ENCODE peak calls at places on chromosomes 5 and 9, in six cellular contexts. One of them, this sample, is unnamed. For H3K4me1, the result is how much of the 10 kb centered on the place peaks cover.

GRCh38 chr5:33891731-33892418 is at the start of gene ADAMTS12:
- DNase-seq in A549: no peak
- DNase-seq in mesenchymal stem cell: peak
- DNase-seq in gastrocnemius medialis: no peak
- DNase-seq in adrenal gland: peak
- DNase-seq in GM23248: peak
- DNase-seq in this sample: peak

GRCh38 chr9:86445636-86446035 is 91.4 kb upstream of the TUT7 start:
- DNase-seq in A549: no peak
- DNase-seq in mesenchymal stem cell: peak
- DNase-seq in gastrocnemius medialis: no peak
- DNase-seq in adrenal gland: no peak
- DNase-seq in GM23248: no peak
- DNase-seq in this sample: no peak

GRCh38 chr5:108371263-108371662 is 10.6 kb downstream of the FBXL17 start:
- DNase-seq in A549: no peak
- DNase-seq in mesenchymal stem cell: no peak
- DNase-seq in gastrocnemius medialis: no peak
- DNase-seq in adrenal gland: no peak
- DNase-seq in GM23248: no peak
- DNase-seq in this sample: no peak

GRCh38 chr9:97717866-97718265 is 20.7 kb upstream of the XPA start:
- DNase-seq in A549: no peak
- DNase-seq in mesenchymal stem cell: no peak
- DNase-seq in gastrocnemius medialis: no peak
- DNase-seq in adrenal gland: no peak
- DNase-seq in GM23248: no peak
- DNase-seq in this sample: no peak

GRCh38 chr5:17037751-17038150 is 101.7 kb upstream of the MYO10 start:
- DNase-seq in A549: no peak
- DNase-seq in mesenchymal stem cell: no peak
- DNase-seq in gastrocnemius medialis: no peak
- DNase-seq in adrenal gland: no peak
- DNase-seq in GM23248: peak
- DNase-seq in this sample: no peak

GRCh38 chr5:147451125-147451524 is 58.7 kb downstream of the DPYSL3 start:
- DNase-seq in A549: no peak
- DNase-seq in mesenchymal stem cell: no peak
- DNase-seq in gastrocnemius medialis: no peak
- DNase-seq in adrenal gland: no peak
- DNase-seq in GM23248: no peak
- DNase-seq in this sample: no peak

GRCh38 chr9:85575868-85576267 is 165.9 kb downstream of the AGTPBP1 start:
- DNase-seq in A549: no peak
- DNase-seq in mesenchymal stem cell: no peak
- DNase-seq in gastrocnemius medialis: no peak
- DNase-seq in adrenal gland: no peak
- DNase-seq in GM23248: no peak
- DNase-seq in this sample: no peak

GRCh38 chr5:128546658-128547281 is 8.7 kb upstream of the FBN2 start:
- DNase-seq in A549: no peak
- DNase-seq in mesenchymal stem cell: no peak
- DNase-seq in gastrocnemius medialis: no peak
- DNase-seq in adrenal gland: no peak
- DNase-seq in GM23248: no peak
- DNase-seq in this sample: no peak

GRCh38 chr9:98796364-98797101 is at the start of gene ANKS6:
- DNase-seq in A549: peak
- DNase-seq in mesenchymal stem cell: peak
- DNase-seq in gastrocnemius medialis: peak
- DNase-seq in adrenal gland: peak
- DNase-seq in GM23248: peak
- DNase-seq in this sample: peak

GRCh38 chr9:100324594-100325200 is 28.0 kb downstream of the TEX10 start:
- DNase-seq in A549: peak
- DNase-seq in mesenchymal stem cell: peak
- DNase-seq in gastrocnemius medialis: no peak
- DNase-seq in adrenal gland: no peak
- DNase-seq in GM23248: peak
- DNase-seq in this sample: peak

GRCh38 chr9:136353757-136354488 is 9.6 kb downstream of the DNLZ start:
- DNase-seq in A549: no peak
- DNase-seq in mesenchymal stem cell: no peak
- DNase-seq in gastrocnemius medialis: no peak
- DNase-seq in adrenal gland: no peak
- DNase-seq in GM23248: no peak
- DNase-seq in this sample: no peak

GRCh38 chr5:30804739-30805313 is 388.7 kb upstream of the CDH6 start:
- DNase-seq in A549: no peak
- DNase-seq in mesenchymal stem cell: no peak
- DNase-seq in gastrocnemius medialis: no peak
- DNase-seq in adrenal gland: no peak
- DNase-seq in GM23248: peak
- DNase-seq in this sample: peak

GRCh38 chr5:116577064-116577788 is 2.6 kb upstream of the SEMA6A start:
- DNase-seq in A549: no peak
- DNase-seq in mesenchymal stem cell: no peak
- DNase-seq in gastrocnemius medialis: no peak
- DNase-seq in adrenal gland: no peak
- DNase-seq in GM23248: no peak
- DNase-seq in this sample: no peak

GRCh38 chr9:35506359-35506758 is 16.4 kb downstream of the RUSC2 start:
- DNase-seq in A549: no peak
- DNase-seq in mesenchymal stem cell: no peak
- DNase-seq in gastrocnemius medialis: no peak
- DNase-seq in adrenal gland: no peak
- DNase-seq in GM23248: no peak
- DNase-seq in this sample: no peak

GRCh38 chr9:111232997-111233790 is 96.8 kb downstream of the OR2K2 start:
- DNase-seq in A549: no peak
- DNase-seq in mesenchymal stem cell: no peak
- DNase-seq in gastrocnemius medialis: no peak
- DNase-seq in adrenal gland: no peak
- DNase-seq in GM23248: no peak
- DNase-seq in this sample: no peak

DNA sequence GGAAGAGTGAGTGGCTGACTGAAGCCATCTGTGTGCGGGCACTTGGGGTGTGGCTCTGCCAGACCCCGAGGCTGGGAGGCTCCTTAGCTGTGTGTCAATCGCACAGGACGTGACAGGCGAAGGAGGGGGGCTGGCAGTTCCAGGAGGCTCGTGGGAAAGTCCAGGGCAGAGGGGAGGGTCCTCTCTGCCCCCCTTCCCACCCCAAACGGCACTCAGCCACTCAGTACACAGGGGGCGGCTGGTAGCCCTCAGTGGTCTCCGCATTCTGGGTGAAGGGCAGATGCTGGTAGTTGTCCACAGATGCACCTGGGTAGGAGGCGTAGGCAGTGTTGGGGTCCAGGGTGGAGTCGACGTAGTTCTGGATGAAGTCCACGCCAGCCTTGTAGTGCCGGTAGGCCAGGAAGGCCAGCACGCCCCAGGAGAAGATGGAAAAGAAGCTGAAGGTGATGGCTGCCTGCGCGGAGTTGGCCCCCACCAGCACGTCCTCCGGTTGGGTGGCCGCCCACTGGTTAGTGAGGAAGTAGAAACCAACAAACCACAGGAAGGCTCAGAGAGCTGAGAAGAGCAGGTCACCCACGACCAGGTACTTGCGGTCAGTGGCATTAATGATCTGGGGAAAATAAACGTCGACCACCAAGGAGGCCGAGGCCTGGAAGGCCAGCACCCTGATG is 85.4 kb upstream of the CEP78 start:
- DNase-seq in A549: no peak
- DNase-seq in mesenchymal stem cell: no peak
- DNase-seq in gastrocnemius medialis: no peak
- DNase-seq in adrenal gland: no peak
- DNase-seq in GM23248: no peak
- DNase-seq in this sample: no peak
- H3K4me3 ChIP-seq in A549: no peak
- H3K4me3 ChIP-seq in mesenchymal stem cell: no peak
- H3K4me3 ChIP-seq in gastrocnemius medialis: no peak
- H3K4me3 ChIP-seq in adrenal gland: no peak
- H3K4me3 ChIP-seq in GM23248: no peak
- H3K4me3 ChIP-seq in this sample: no peak

GRCh38 chr5:119339965-119340364 is 15.9 kb upstream of the TNFAIP8 start:
- DNase-seq in A549: no peak
- DNase-seq in mesenchymal stem cell: no peak
- DNase-seq in gastrocnemius medialis: no peak
- DNase-seq in adrenal gland: no peak
- DNase-seq in GM23248: no peak
- DNase-seq in this sample: no peak
- H3K4me1 ChIP-seq in A549: under half
- H3K4me1 ChIP-seq in mesenchymal stem cell: under half
- H3K4me1 ChIP-seq in gastrocnemius medialis: under half
- H3K4me1 ChIP-seq in adrenal gland: under half
- H3K4me1 ChIP-seq in GM23248: under half
- H3K4me1 ChIP-seq in this sample: under half

GRCh38 chr5:135067587-135067986 is 33.6 kb upstream of the PITX1 start:
- DNase-seq in A549: no peak
- DNase-seq in mesenchymal stem cell: no peak
- DNase-seq in gastrocnemius medialis: no peak
- DNase-seq in adrenal gland: no peak
- DNase-seq in GM23248: no peak
- DNase-seq in this sample: no peak
- H3K4me3 ChIP-seq in A549: no peak
- H3K4me3 ChIP-seq in mesenchymal stem cell: no peak
- H3K4me3 ChIP-seq in gastrocnemius medialis: no peak
- H3K4me3 ChIP-seq in adrenal gland: no peak
- H3K4me3 ChIP-seq in GM23248: no peak
- H3K4me3 ChIP-seq in this sample: no peak

GRCh38 chr9:137444106-137444790 is 3.1 kb upstream of the ENTPD8 start:
- DNase-seq in A549: no peak
- DNase-seq in mesenchymal stem cell: no peak
- DNase-seq in gastrocnemius medialis: no peak
- DNase-seq in adrenal gland: no peak
- DNase-seq in GM23248: no peak
- DNase-seq in this sample: no peak
- H3K4me1 ChIP-seq in A549: under half
- H3K4me1 ChIP-seq in mesenchymal stem cell: under half
- H3K4me1 ChIP-seq in gastrocnemius medialis: under half
- H3K4me1 ChIP-seq in adrenal gland: under half
- H3K4me1 ChIP-seq in GM23248: under half
- H3K4me1 ChIP-seq in this sample: under half

DNA sequence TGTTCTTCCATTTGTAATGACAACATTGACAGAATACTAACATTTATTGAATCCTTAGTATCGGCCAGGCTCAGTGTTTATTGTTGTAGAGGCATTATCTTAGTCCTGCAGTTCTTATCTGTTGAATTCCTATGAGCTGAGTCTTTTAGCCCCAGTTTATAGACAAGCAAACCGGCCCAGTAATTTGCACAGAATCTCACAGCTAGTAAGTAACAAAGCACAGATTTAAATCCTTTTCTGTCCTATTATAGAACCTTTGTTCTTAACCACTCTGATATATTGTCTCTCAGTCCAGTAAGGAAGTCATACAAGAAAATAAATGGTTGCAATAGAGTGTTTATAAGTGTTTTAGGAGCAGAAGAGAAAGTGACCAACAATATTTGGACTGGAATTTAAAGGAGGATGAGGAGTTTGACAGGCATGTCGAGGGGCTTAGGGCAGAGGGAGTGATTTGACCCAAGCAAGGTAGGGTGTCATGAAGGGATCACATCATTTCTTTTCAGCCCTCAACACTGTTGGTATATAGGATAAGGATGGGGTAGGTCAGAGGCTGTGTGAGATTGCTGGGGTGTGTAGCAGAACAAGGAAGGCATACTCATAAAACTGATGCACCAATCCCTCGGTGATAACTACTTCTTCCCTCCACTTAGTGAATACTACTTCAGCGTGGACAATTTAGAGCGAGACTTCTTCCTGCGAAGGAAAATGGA is 39.5 kb downstream of the LARP1 start:
- DNase-seq in A549: no peak
- DNase-seq in mesenchymal stem cell: peak
- DNase-seq in gastrocnemius medialis: no peak
- DNase-seq in adrenal gland: no peak
- DNase-seq in GM23248: peak
- DNase-seq in this sample: no peak
- H3K4me3 ChIP-seq in A549: no peak
- H3K4me3 ChIP-seq in mesenchymal stem cell: peak
- H3K4me3 ChIP-seq in gastrocnemius medialis: no peak
- H3K4me3 ChIP-seq in adrenal gland: no peak
- H3K4me3 ChIP-seq in GM23248: no peak
- H3K4me3 ChIP-seq in this sample: no peak

GRCh38 chr5:307794-308579 is 13.5 kb upstream of the AHRR start:
- DNase-seq in A549: no peak
- DNase-seq in mesenchymal stem cell: no peak
- DNase-seq in gastrocnemius medialis: no peak
- DNase-seq in adrenal gland: no peak
- DNase-seq in GM23248: no peak
- DNase-seq in this sample: no peak

GRCh38 chr5:310941-311434 is 10.5 kb upstream of the AHRR start:
- DNase-seq in A549: no peak
- DNase-seq in mesenchymal stem cell: peak
- DNase-seq in gastrocnemius medialis: no peak
- DNase-seq in adrenal gland: peak
- DNase-seq in GM23248: peak
- DNase-seq in this sample: no peak

GRCh38 chr5:307306-307705 is 14.2 kb upstream of the AHRR start:
- DNase-seq in A549: no peak
- DNase-seq in mesenchymal stem cell: no peak
- DNase-seq in gastrocnemius medialis: no peak
- DNase-seq in adrenal gland: no peak
- DNase-seq in GM23248: no peak
- DNase-seq in this sample: no peak

GRCh38 chr5:310516-310915 is 11.0 kb upstream of the AHRR start:
- DNase-seq in A549: no peak
- DNase-seq in mesenchymal stem cell: no peak
- DNase-seq in gastrocnemius medialis: no peak
- DNase-seq in adrenal gland: peak
- DNase-seq in GM23248: no peak
- DNase-seq in this sample: no peak

DNA sequence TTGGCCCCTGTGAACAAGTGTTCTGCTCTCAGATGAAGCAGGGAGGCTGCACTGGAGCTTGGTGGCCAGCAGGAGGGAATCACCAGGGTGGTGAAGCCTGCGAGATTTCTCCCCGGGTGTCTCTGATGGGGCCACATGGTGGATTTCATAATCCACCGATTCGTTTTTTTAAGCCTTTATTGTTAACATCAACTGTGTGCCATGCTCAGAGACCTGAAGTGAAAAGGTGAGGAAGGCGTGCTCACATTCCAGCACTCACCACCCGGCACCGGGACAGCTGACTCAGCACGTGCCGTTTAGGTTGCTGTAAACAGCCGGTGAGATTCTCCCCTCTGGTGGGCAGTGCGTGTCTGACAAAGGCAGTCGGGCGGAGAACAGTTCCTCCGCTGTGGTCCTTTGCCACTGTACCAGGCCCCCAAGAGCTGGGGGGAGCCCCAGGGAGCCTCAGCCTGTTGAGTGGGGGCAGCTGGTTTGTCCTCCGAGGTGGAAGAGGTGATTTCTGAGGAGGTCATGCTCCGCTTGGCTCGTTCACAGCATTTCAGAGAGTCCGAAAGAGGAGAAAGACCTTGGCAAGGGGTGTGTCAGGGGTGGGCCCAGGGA is 12.7 kb upstream of the AHRR start:
- DNase-seq in A549: peak
- DNase-seq in mesenchymal stem cell: peak
- DNase-seq in gastrocnemius medialis: no peak
- DNase-seq in adrenal gland: no peak
- DNase-seq in GM23248: peak
- DNase-seq in this sample: no peak
- H3K4me1 ChIP-seq in A549: under half
- H3K4me1 ChIP-seq in mesenchymal stem cell: under half
- H3K4me1 ChIP-seq in gastrocnemius medialis: under half
- H3K4me1 ChIP-seq in adrenal gland: under half
- H3K4me1 ChIP-seq in GM23248: under half
- H3K4me1 ChIP-seq in this sample: under half

This sample was measured in HAP-1.